ENCODE peak calls at places on chromosomes 3 and 15, in six cellular contexts. One of them, this sample, is unnamed.

GRCh38 chr15:76576526-76577279 is 240.1 kb downstream of the ISL2 start:
- DNase-seq in ovary: peak; percentile 74
- DNase-seq in SK-N-SH: no peak
- DNase-seq in upper lobe of right lung: peak; percentile 79
- DNase-seq in lower lobe of right lung: peak; percentile 73
- DNase-seq in GM23248: peak; percentile 49
- DNase-seq in this sample: peak; percentile 18

GRCh38 chr3:42051384-42052131 is 39.6 kb upstream of the TRAK1 start:
- DNase-seq in SK-N-SH: no peak
- DNase-seq in ovary: no peak
- DNase-seq in upper lobe of right lung: no peak
- DNase-seq in GM23248: peak; percentile 62
- DNase-seq in lower lobe of right lung: no peak
- DNase-seq in this sample: no peak

GRCh38 chr15:71333839-71334238 is 218.6 kb downstream of the THSD4 start:
- DNase-seq in lower lobe of right lung: no peak
- DNase-seq in GM23248: peak; percentile 70
- DNase-seq in ovary: no peak
- DNase-seq in upper lobe of right lung: no peak
- DNase-seq in SK-N-SH: no peak
- DNase-seq in this sample: no peak

GRCh38 chr15:94026458-94026967 is 204.8 kb upstream of the MCTP2 start:
- DNase-seq in lower lobe of right lung: no peak
- DNase-seq in SK-N-SH: no peak
- DNase-seq in GM23248: peak; percentile 85
- DNase-seq in upper lobe of right lung: no peak
- DNase-seq in ovary: no peak
- DNase-seq in this sample: no peak

GRCh38 chr3:100047455-100048141 is 66.7 kb downstream of the FILIP1L start:
- DNase-seq in ovary: no peak
- DNase-seq in GM23248: peak; percentile 86
- DNase-seq in upper lobe of right lung: no peak
- DNase-seq in lower lobe of right lung: no peak
- DNase-seq in SK-N-SH: no peak
- DNase-seq in this sample: peak; percentile 57

GRCh38 chr15:94324835-94325767 is 93.7 kb downstream of the MCTP2 start:
- DNase-seq in GM23248: no peak
- DNase-seq in ovary: no peak
- DNase-seq in lower lobe of right lung: no peak
- DNase-seq in upper lobe of right lung: no peak
- DNase-seq in SK-N-SH: no peak
- DNase-seq in this sample: peak; percentile 78

GRCh38 chr3:21447471-21448205 is 303.4 kb downstream of the ZNF385D start:
- DNase-seq in GM23248: peak; percentile 50
- DNase-seq in SK-N-SH: peak; percentile 32
- DNase-seq in lower lobe of right lung: no peak
- DNase-seq in upper lobe of right lung: no peak
- DNase-seq in ovary: no peak
- DNase-seq in this sample: no peak

GRCh38 chr3:156677120-156677479 is 2.7 kb downstream of the TIPARP start:
- DNase-seq in lower lobe of right lung: no peak
- DNase-seq in upper lobe of right lung: no peak
- DNase-seq in ovary: no peak
- DNase-seq in GM23248: peak; percentile 27
- DNase-seq in SK-N-SH: no peak
- DNase-seq in this sample: no peak

GRCh38 chr15:80154336-80154735 is 1.5 kb downstream of the FAH start:
- DNase-seq in ovary: no peak
- DNase-seq in lower lobe of right lung: no peak
- DNase-seq in upper lobe of right lung: no peak
- DNase-seq in GM23248: no peak
- DNase-seq in SK-N-SH: no peak
- DNase-seq in this sample: no peak

GRCh38 chr3:188001052-188001567 is 152.8 kb upstream of the LPP start:
- DNase-seq in upper lobe of right lung: no peak
- DNase-seq in lower lobe of right lung: no peak
- DNase-seq in ovary: no peak
- DNase-seq in GM23248: peak; percentile 3
- DNase-seq in SK-N-SH: no peak
- DNase-seq in this sample: no peak

GRCh38 chr3:187999821-188000220 is 154.1 kb upstream of the LPP start:
- DNase-seq in upper lobe of right lung: no peak
- DNase-seq in GM23248: no peak
- DNase-seq in SK-N-SH: no peak
- DNase-seq in lower lobe of right lung: no peak
- DNase-seq in ovary: no peak
- DNase-seq in this sample: no peak

GRCh38 chr3:187998611-187999010 is 155.3 kb upstream of the LPP start:
- DNase-seq in ovary: no peak
- DNase-seq in GM23248: no peak
- DNase-seq in lower lobe of right lung: no peak
- DNase-seq in upper lobe of right lung: no peak
- DNase-seq in SK-N-SH: no peak
- DNase-seq in this sample: no peak

GRCh38 chr3:188001926-188002325 is 152.0 kb upstream of the LPP start:
- DNase-seq in GM23248: no peak
- DNase-seq in lower lobe of right lung: no peak
- DNase-seq in ovary: no peak
- DNase-seq in upper lobe of right lung: no peak
- DNase-seq in SK-N-SH: no peak
- DNase-seq in this sample: no peak

DNA sequence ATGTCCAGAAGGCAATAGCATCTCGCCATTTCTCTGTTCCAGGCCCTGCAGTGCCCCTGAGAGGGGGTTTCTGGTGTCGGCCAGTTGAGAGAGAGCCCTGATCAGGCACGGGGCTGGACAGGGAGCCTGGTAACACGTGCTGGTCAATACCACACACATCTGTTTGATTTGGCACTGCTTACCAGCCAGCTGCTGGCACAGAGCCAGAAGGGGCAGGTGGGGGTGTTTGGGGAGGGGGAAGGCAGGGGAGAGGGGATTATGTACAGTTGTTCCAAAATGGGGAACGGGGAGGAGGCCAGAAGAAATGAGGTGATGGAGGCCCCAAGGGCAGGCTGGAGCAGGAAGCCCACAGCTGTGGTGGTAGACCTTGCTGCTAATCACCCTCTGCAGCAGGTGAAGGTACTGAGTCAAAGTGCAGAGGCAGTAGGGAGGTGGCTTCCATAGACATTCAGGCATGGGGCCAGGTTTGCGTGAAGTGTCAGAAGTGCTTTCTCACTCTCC is 153.5 kb upstream of the LPP start:
- DNase-seq in upper lobe of right lung: no peak
- DNase-seq in SK-N-SH: no peak
- DNase-seq in lower lobe of right lung: no peak
- DNase-seq in ovary: no peak
- DNase-seq in GM23248: no peak
- DNase-seq in this sample: peak; percentile 76
- H3K4me1 ChIP-seq in upper lobe of right lung: peaks cover 7% of the 10 kb centered on the region
- H3K4me1 ChIP-seq in SK-N-SH: peaks cover 14% of the 10 kb centered on the region
- H3K4me1 ChIP-seq in lower lobe of right lung: peaks cover 14% of the 10 kb centered on the region
- H3K4me1 ChIP-seq in ovary: no peaks in the 10 kb centered on the region
- H3K4me1 ChIP-seq in GM23248: peaks cover 15% of the 10 kb centered on the region
- H3K4me1 ChIP-seq in this sample: no peaks in the 10 kb centered on the region

GRCh38 chr15:65337436-65338070 is 33.1 kb downstream of the RNU5B-1 start:
- DNase-seq in upper lobe of right lung: no peak
- DNase-seq in lower lobe of right lung: no peak
- DNase-seq in SK-N-SH: peak; percentile 39
- DNase-seq in GM23248: no peak
- DNase-seq in ovary: no peak
- DNase-seq in this sample: no peak

GRCh38 chr15:65334586-65335231 is 30.2 kb downstream of the RNU5B-1 start:
- DNase-seq in GM23248: no peak
- DNase-seq in lower lobe of right lung: no peak
- DNase-seq in SK-N-SH: peak; percentile 78
- DNase-seq in upper lobe of right lung: no peak
- DNase-seq in ovary: no peak
- DNase-seq in this sample: no peak

GRCh38 chr15:65335278-65336055 is 31.0 kb downstream of the RNU5B-1 start:
- DNase-seq in ovary: no peak
- DNase-seq in upper lobe of right lung: no peak
- DNase-seq in SK-N-SH: peak; percentile 5
- DNase-seq in lower lobe of right lung: no peak
- DNase-seq in GM23248: no peak
- DNase-seq in this sample: no peak

GRCh38 chr15:65336767-65337435 is 32.4 kb downstream of the RNU5B-1 start:
- DNase-seq in ovary: no peak
- DNase-seq in GM23248: no peak
- DNase-seq in lower lobe of right lung: no peak
- DNase-seq in upper lobe of right lung: no peak
- DNase-seq in SK-N-SH: peak; percentile 57
- DNase-seq in this sample: no peak

DNA sequence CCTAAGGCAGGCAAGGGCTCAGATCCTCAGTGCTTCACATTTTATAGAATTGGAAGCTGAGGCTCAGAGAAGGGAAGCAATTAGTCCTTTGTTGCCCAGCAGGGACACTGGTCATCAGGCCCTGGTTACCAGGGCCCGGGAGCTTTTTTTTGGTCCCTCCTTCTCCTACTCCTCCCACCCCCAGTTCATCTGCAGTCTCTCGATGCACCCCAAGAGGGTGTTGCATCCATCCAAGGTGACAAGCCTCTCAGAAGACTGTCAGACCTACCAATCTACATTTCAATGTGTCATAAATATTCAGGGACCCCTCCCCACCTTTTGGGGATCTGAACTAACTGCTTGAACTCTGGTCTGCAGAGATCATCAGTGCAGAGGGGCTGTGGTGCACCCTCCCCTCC is 31.9 kb downstream of the RNU5B-1 start:
- DNase-seq in ovary: no peak
- DNase-seq in GM23248: no peak
- DNase-seq in SK-N-SH: peak; percentile 32
- DNase-seq in lower lobe of right lung: no peak
- DNase-seq in upper lobe of right lung: no peak
- DNase-seq in this sample: no peak
- H3K4me1 ChIP-seq in ovary: no peaks in the 10 kb centered on the region
- H3K4me1 ChIP-seq in GM23248: no peaks in the 10 kb centered on the region
- H3K4me1 ChIP-seq in SK-N-SH: no peaks in the 10 kb centered on the region
- H3K4me1 ChIP-seq in lower lobe of right lung: no peaks in the 10 kb centered on the region
- H3K4me1 ChIP-seq in upper lobe of right lung: no peaks in the 10 kb centered on the region
- H3K4me1 ChIP-seq in this sample: no peaks in the 10 kb centered on the region

GRCh38 chr3:43319794-43320193 is 33.5 kb downstream of the SNRK start:
- DNase-seq in ovary: no peak
- DNase-seq in GM23248: no peak
- DNase-seq in lower lobe of right lung: no peak
- DNase-seq in upper lobe of right lung: no peak
- DNase-seq in SK-N-SH: no peak
- DNase-seq in this sample: no peak
- H3K4me1 ChIP-seq in ovary: peaks cover 17% of the 10 kb centered on the region
- H3K4me1 ChIP-seq in GM23248: no peaks in the 10 kb centered on the region
- H3K4me1 ChIP-seq in lower lobe of right lung: peaks cover 61% of the 10 kb centered on the region
- H3K4me1 ChIP-seq in upper lobe of right lung: peaks cover 32% of the 10 kb centered on the region
- H3K4me1 ChIP-seq in SK-N-SH: no peaks in the 10 kb centered on the region
- H3K4me1 ChIP-seq in this sample: no peaks in the 10 kb centered on the region

GRCh38 chr15:63491979-63492378 is 12.4 kb upstream of the USP3 start:
- DNase-seq in ovary: no peak
- DNase-seq in SK-N-SH: no peak
- DNase-seq in lower lobe of right lung: no peak
- DNase-seq in GM23248: peak; percentile 31
- DNase-seq in upper lobe of right lung: no peak
- DNase-seq in this sample: no peak

GRCh38 chr15:63489352-63489751 is 15.0 kb upstream of the USP3 start:
- DNase-seq in GM23248: no peak
- DNase-seq in upper lobe of right lung: no peak
- DNase-seq in SK-N-SH: no peak
- DNase-seq in ovary: no peak
- DNase-seq in lower lobe of right lung: no peak
- DNase-seq in this sample: no peak

GRCh38 chr15:63488432-63488910 is 15.9 kb upstream of the USP3 start:
- DNase-seq in upper lobe of right lung: no peak
- DNase-seq in GM23248: no peak
- DNase-seq in SK-N-SH: no peak
- DNase-seq in lower lobe of right lung: no peak
- DNase-seq in ovary: no peak
- DNase-seq in this sample: no peak

GRCh38 chr15:63491116-63491817 is 13.1 kb upstream of the USP3 start:
- DNase-seq in GM23248: peak; percentile 52
- DNase-seq in ovary: no peak
- DNase-seq in upper lobe of right lung: no peak
- DNase-seq in lower lobe of right lung: no peak
- DNase-seq in SK-N-SH: no peak
- DNase-seq in this sample: no peak

GRCh38 chr15:63490345-63491034 is 13.9 kb upstream of the USP3 start:
- DNase-seq in lower lobe of right lung: no peak
- DNase-seq in SK-N-SH: no peak
- DNase-seq in upper lobe of right lung: no peak
- DNase-seq in GM23248: no peak
- DNase-seq in ovary: no peak
- DNase-seq in this sample: no peak
- H3K4me1 ChIP-seq in lower lobe of right lung: peaks cover 56% of the 10 kb centered on the region
- H3K4me1 ChIP-seq in SK-N-SH: peaks cover 3% of the 10 kb centered on the region
- H3K4me1 ChIP-seq in upper lobe of right lung: peaks cover 24% of the 10 kb centered on the region
- H3K4me1 ChIP-seq in GM23248: peaks cover 10% of the 10 kb centered on the region
- H3K4me1 ChIP-seq in ovary: peaks cover 3% of the 10 kb centered on the region
- H3K4me1 ChIP-seq in this sample: peaks cover 8% of the 10 kb centered on the region

GRCh38 chr3:190096345-190096744 is 24.4 kb downstream of the P3H2 start:
- DNase-seq in GM23248: no peak
- DNase-seq in lower lobe of right lung: no peak
- DNase-seq in ovary: no peak
- DNase-seq in upper lobe of right lung: no peak
- DNase-seq in SK-N-SH: no peak
- DNase-seq in this sample: no peak

GRCh38 chr3:190094201-190094718 is 26.4 kb downstream of the P3H2 start:
- DNase-seq in SK-N-SH: no peak
- DNase-seq in lower lobe of right lung: no peak
- DNase-seq in ovary: peak; percentile 23
- DNase-seq in upper lobe of right lung: no peak
- DNase-seq in GM23248: peak; percentile 57
- DNase-seq in this sample: no peak

GRCh38 chr3:190099099-190099498 is 21.6 kb downstream of the P3H2 start:
- DNase-seq in lower lobe of right lung: no peak
- DNase-seq in ovary: no peak
- DNase-seq in SK-N-SH: peak; percentile 42
- DNase-seq in upper lobe of right lung: no peak
- DNase-seq in GM23248: no peak
- DNase-seq in this sample: no peak

GRCh38 chr3:190097025-190097424 is 23.7 kb downstream of the P3H2 start:
- DNase-seq in lower lobe of right lung: no peak
- DNase-seq in ovary: no peak
- DNase-seq in upper lobe of right lung: no peak
- DNase-seq in GM23248: no peak
- DNase-seq in SK-N-SH: no peak
- DNase-seq in this sample: no peak

DNA sequence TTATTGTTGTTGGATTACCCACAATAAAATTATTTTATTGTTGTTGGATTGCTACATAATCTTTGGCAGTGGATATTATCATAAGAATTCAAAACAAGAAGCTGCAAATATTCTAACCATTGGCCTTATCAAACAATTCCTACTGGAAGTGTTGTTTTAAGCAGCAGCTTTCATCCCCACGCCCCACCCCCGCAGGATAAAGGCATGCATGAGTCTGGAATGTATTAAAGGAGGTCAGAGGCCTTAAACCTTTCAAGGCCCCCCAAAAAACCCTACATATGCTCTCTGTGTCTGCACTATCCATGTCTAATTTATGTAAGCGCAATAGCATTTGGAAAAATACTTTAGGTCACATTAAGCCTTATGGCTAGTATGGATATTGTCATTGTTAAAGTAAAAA is 23.1 kb downstream of the P3H2 start:
- DNase-seq in lower lobe of right lung: no peak
- DNase-seq in upper lobe of right lung: no peak
- DNase-seq in GM23248: no peak
- DNase-seq in SK-N-SH: no peak
- DNase-seq in ovary: no peak
- DNase-seq in this sample: no peak
- H3K4me1 ChIP-seq in lower lobe of right lung: peaks cover 7% of the 10 kb centered on the region
- H3K4me1 ChIP-seq in upper lobe of right lung: peaks cover 5% of the 10 kb centered on the region
- H3K4me1 ChIP-seq in GM23248: peaks cover 39% of the 10 kb centered on the region
- H3K4me1 ChIP-seq in SK-N-SH: peaks cover 22% of the 10 kb centered on the region
- H3K4me1 ChIP-seq in ovary: peaks cover 19% of the 10 kb centered on the region
- H3K4me1 ChIP-seq in this sample: no peaks in the 10 kb centered on the region

This sample was measured in Peyer's patch.